ENCODE peak calls at places on chromosomes 6 and 20, in eight cellular contexts. U is omental fat pad; W is activated T-helper 1 cell treated with anti-CD3 and anti-CD28 coated beads, Interleukin-2, amount 50 U/mL, for 16 hours; P is left lung; H is activated CD8-positive, alpha-beta memory T cell treated with anti-CD3 and anti-CD28 coated beads for 4 hours; J is nephron progenitor cell; X is stimulated activated CD4-positive, alpha-beta T cell treated with anti-CD3 and anti-CD28 coated beads, Interleukin-1b, Interleukin-23, amount 100 ng/mL, for 48 hours; M is activated B cell treated with CpG ODN at 0.5 μM for 24 hours. G is an unnamed sample.

GRCh38 chr20:41483553-41483930 is 116.9 kb upstream of the EMILIN3 start:
- DNase-seq in U (no peak), W (no peak), P (no peak), H (no peak), J (no peak), X (no peak), M (no peak), G (no peak)

GRCh38 chr6:108167449-108167903 is 1.7 kb downstream of the NR2E1 start:
- DNase-seq in U (no peak), W (no peak), P (no peak), H (no peak), J (peak; percentile 36), X (no peak), M (no peak), G (no peak)

GRCh38 chr6:12593720-12594540 is 122.6 kb upstream of the PHACTR1 start:
- DNase-seq in U (no peak), W (no peak), P (peak; percentile 61), H (no peak), J (no peak), X (no peak), M (no peak), G (no peak)

GRCh38 chr20:6680854-6681253 is 86.6 kb upstream of the BMP2 start:
- DNase-seq in U (no peak), W (no peak), P (no peak), H (no peak), J (no peak), X (no peak), M (no peak), G (no peak)

GRCh38 chr6:63573899-63574553 is 1.7 kb downstream of the LOC128125822 start:
- DNase-seq in U (no peak), W (no peak), P (no peak), H (no peak), J (peak; percentile 40), X (peak; percentile 14), M (no peak), G (peak; percentile 79)

GRCh38 chr6:79949235-79949634 is 1.9 kb upstream of the ELOVL4 start:
- DNase-seq in U (no peak), W (no peak), P (peak; percentile 33), H (no peak), J (peak; percentile 51), X (peak; percentile 35), M (no peak), G (peak; percentile 68)

GRCh38 chr20:62378215-62378614 is 8.7 kb upstream of the RPS21 start:
- DNase-seq in U (no peak), W (no peak), P (no peak), H (no peak), J (no peak), X (no peak), M (no peak), G (no peak)

GRCh38 chr6:74857157-74857556 is 348.7 kb downstream of the COL12A1 start:
- DNase-seq in U (no peak), W (no peak), P (no peak), H (no peak), J (no peak), X (no peak), M (no peak), G (no peak)

GRCh38 chr20:4876731-4877130 is 124.6 kb downstream of the SLC23A2 start:
- DNase-seq in U (no peak), W (no peak), P (no peak), H (no peak), J (no peak), X (no peak), M (no peak), G (no peak)

GRCh38 chr6:169141706-169142705 is 111.6 kb downstream of the THBS2 start:
- DNase-seq in U (no peak), W (no peak), P (no peak), H (no peak), J (no peak), X (no peak), M (no peak), G (no peak)

GRCh38 chr6:90217621-90218496 is 78.8 kb downstream of the BACH2 start:
- DNase-seq in U (peak; percentile 28), W (no peak), P (no peak), H (no peak), J (peak; percentile 59), X (no peak), M (no peak), G (peak; percentile 49)

GRCh38 chr6:166862287-166862977 is 93.9 kb downstream of the RNASET2 start:
- DNase-seq in U (no peak), W (peak; percentile 9), P (no peak), H (no peak), J (peak; percentile 76), X (peak; percentile 18), M (peak; percentile 28), G (no peak)

GRCh38 chr20:50318709-50319108 is 128.1 kb downstream of the CEBPB start:
- DNase-seq in U (no peak), W (no peak), P (no peak), H (no peak), J (no peak), X (no peak), M (no peak), G (no peak)

GRCh38 chr6:159691133-159691962 is 1.7 kb downstream of the SOD2 start:
- DNase-seq in U (no peak), W (no peak), P (no peak), H (no peak), J (no peak), X (no peak), M (no peak), G (peak; percentile 56)

GRCh38 chr20:22800161-22800560 is 215.8 kb upstream of the FOXA2 start:
- DNase-seq in U (no peak), W (no peak), P (no peak), H (no peak), J (no peak), X (no peak), M (no peak), G (no peak)

GRCh38 chr6:45504947-45505346 is 127.2 kb upstream of the SUPT3H start:
- DNase-seq in U (no peak), W (no peak), P (peak; percentile 35), H (no peak), J (peak; percentile 43), X (no peak), M (no peak), G (no peak)

GRCh38 chr6:100453701-100454521 is 10.8 kb downstream of the SIM1 start:
- DNase-seq in U (no peak), W (no peak), P (no peak), H (no peak), J (peak; percentile 71), X (no peak), M (no peak), G (no peak)